ENCODE peak calls at places on chromosomes 11 and 22, in six cellular contexts. A, I, X, D, G and B are unnamed samples.

GRCh38 chr11:115676206-115676605 is 172.0 kb upstream of the CADM1 start:
- DNase-seq in A (no peak), I (no peak), X (no peak), D (no peak), G (no peak), B (no peak)

GRCh38 chr22:25406510-25407210 is 157.8 kb upstream of the GRK3 start:
- DNase-seq in A (no peak), I (no peak), X (peak; percentile 41), D (no peak), G (no peak), B (no peak)

GRCh38 chr11:115360186-115360824 is 143.9 kb downstream of the CADM1 start:
- DNase-seq in A (no peak), I (no peak), X (no peak), D (no peak), G (no peak), B (no peak)

GRCh38 chr22:46008836-46009596 is 32.1 kb upstream of the WNT7B start:
- DNase-seq in A (no peak), I (peak; percentile 51), X (peak; percentile 9), D (no peak), G (no peak), B (no peak)

GRCh38 chr11:65500262-65501004 is 1.6 kb downstream of the MALAT1 start:
- DNase-seq in A (no peak), I (no peak), X (no peak), D (peak; percentile 49), G (peak; percentile 18), B (no peak)

GRCh38 chr11:128890543-128891409 is at the start of gene KCNJ5:
- DNase-seq in A (no peak), I (no peak), X (peak; percentile 40), D (peak; percentile 39), G (no peak), B (no peak)

GRCh38 chr11:68471360-68472340 is 11.1 kb downstream of the PPP6R3 start:
- DNase-seq in A (no peak), I (peak; percentile 43), X (no peak), D (peak; percentile 87), G (peak; percentile 50), B (peak; percentile 22)

GRCh38 chr11:3832816-3833215 is 7.9 kb downstream of the RHOG start:
- DNase-seq in A (no peak), I (peak; percentile 59), X (no peak), D (no peak), G (no peak), B (no peak)

GRCh38 chr11:98955551-98955950 is 65.2 kb upstream of the CNTN5 start:
- DNase-seq in A (no peak), I (no peak), X (no peak), D (no peak), G (peak; percentile 34), B (no peak)

GRCh38 chr11:57325735-57326048 is 940 bp upstream of the TNKS1BP1 start:
- DNase-seq in A (no peak), I (no peak), X (peak; percentile 57), D (no peak), G (no peak), B (no peak)

GRCh38 chr11:77381749-77382693 is 80.5 kb upstream of the GDPD4 start:
- DNase-seq in A (no peak), I (no peak), X (no peak), D (no peak), G (no peak), B (no peak)

GRCh38 chr11:22479986-22480740 is 142.0 kb downstream of the SLC17A6 start:
- DNase-seq in A (no peak), I (no peak), X (no peak), D (no peak), G (no peak), B (no peak)

GRCh38 chr11:57323503-57324153 is 1.1 kb downstream of the TNKS1BP1 start:
- DNase-seq in A (no peak), I (no peak), X (no peak), D (no peak), G (no peak), B (no peak)

GRCh38 chr11:64920124-64920523 is 3.1 kb upstream of the ATG2A start:
- DNase-seq in A (no peak), I (no peak), X (no peak), D (no peak), G (no peak), B (no peak)

GRCh38 chr11:105100206-105100605 is 39.4 kb downstream of the CARD18 start:
- DNase-seq in A (no peak), I (no peak), X (no peak), D (peak; percentile 55), G (peak; percentile 81), B (no peak)

GRCh38 chr22:36088292-36088691 is 59.7 kb upstream of the RBFOX2 start:
- DNase-seq in A (no peak), I (no peak), X (no peak), D (peak; percentile 56), G (peak; percentile 63), B (no peak)

GRCh38 chr22:31082606-31083376 is 1.7 kb downstream of the SMTN start:
- DNase-seq in A (no peak), I (peak; percentile 82), X (peak; percentile 79), D (peak; percentile 62), G (peak; percentile 65), B (no peak)

GRCh38 chr22:30605449-30606110 is 1.4 kb upstream of the TCN2 start:
- DNase-seq in A (peak; percentile 46), I (no peak), X (peak; percentile 45), D (peak; percentile 11), G (peak; percentile 36), B (no peak)

GRCh38 chr11:35734669-35735068 is 72.1 kb downstream of the TRIM44 start:
- DNase-seq in A (no peak), I (no peak), X (no peak), D (no peak), G (no peak), B (peak; percentile 82)

GRCh38 chr11:133907216-133907615 is 49.6 kb downstream of the IGSF9B start:
- DNase-seq in A (no peak), I (peak; percentile 46), X (no peak), D (no peak), G (no peak), B (no peak)

GRCh38 chr11:134229131-134229790 is 4.8 kb downstream of the VPS26B start:
- DNase-seq in A (no peak), I (no peak), X (no peak), D (no peak), G (peak; percentile 25), B (no peak)

GRCh38 chr11:88507771-88508557 is 170.4 kb upstream of the CTSC start:
- DNase-seq in A (no peak), I (no peak), X (no peak), D (no peak), G (no peak), B (peak; percentile 49)

GRCh38 chr11:60767388-60767811 is 10.7 kb downstream of the MS4A15 start:
- DNase-seq in A (no peak), I (peak; percentile 70), X (no peak), D (no peak), G (no peak), B (no peak)
- TF ChIP-seq CTCF in A (peak; percentile 37), I (peak; percentile 23), X (peak; percentile 36), D (no peak), G (peak; percentile 26), B (peak; percentile 37)

GRCh38 chr11:131371791-131372104 is 1.3 kb downstream of the NTM start:
- DNase-seq in A (no peak), I (no peak), X (no peak), D (no peak), G (no peak), B (no peak)

GRCh38 chr11:131373326-131373725 is 2.9 kb downstream of the NTM start:
- DNase-seq in A (no peak), I (no peak), X (no peak), D (no peak), G (no peak), B (no peak)

GRCh38 chr11:131372243-131372930 is 2.0 kb downstream of the NTM start:
- DNase-seq in A (no peak), I (no peak), X (no peak), D (no peak), G (no peak), B (no peak)

GRCh38 chr11:131370901-131371790 is 731 bp downstream of the NTM start:
- DNase-seq in A (no peak), I (no peak), X (no peak), D (no peak), G (no peak), B (no peak)

GRCh38 chr11:131370090-131370751 is at the start of gene NTM:
- DNase-seq in A (no peak), I (no peak), X (peak; percentile 42), D (peak; percentile 17), G (peak; percentile 22), B (peak; percentile 19)
- H3K4me3 ChIP-seq in A (no peak within 1 kb of the TSS), I (no peak within 1 kb of the TSS), X (peak within 1 kb of the TSS; percentile 46), D (no peak within 1 kb of the TSS), G (no peak within 1 kb of the TSS), B (no peak within 1 kb of the TSS)

DNA sequence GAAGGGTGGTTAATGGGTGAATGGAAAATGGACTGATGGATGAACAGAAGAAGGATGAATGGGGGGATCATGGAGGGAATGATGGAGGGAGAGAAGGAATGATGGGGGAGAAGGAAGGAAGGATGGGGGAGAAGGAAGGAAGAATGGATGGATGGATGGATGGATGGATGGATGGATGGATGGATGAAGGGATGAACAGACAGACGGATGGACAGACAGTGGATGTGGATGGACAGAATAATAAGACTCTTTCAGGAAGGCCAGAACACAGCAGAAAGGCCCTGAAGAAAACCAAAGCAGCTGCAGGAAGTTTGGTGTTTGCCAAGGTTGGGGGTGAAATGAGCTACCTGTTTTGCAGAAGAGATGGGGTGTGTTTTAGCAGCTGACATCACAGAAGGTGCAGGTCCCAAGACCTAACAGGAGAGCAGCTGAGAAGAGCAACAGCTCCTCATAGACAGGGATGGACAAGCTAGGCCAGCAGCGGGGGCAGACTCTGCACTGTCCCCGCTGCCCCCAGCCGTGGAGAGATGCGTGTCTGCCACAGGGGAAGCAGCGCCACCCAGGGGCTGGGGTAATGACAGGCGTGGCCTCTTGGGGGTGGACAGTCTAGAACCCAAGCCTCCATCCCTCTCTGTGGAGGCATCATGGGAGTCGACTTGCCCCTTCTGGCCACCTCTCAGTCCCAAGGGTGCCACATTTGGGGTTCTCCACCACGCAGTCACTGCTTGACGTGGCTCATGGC is 17.9 kb downstream of the C1QTNF6 start:
- DNase-seq in A (no peak), I (peak; percentile 66), X (no peak), D (no peak), G (no peak), B (no peak)
- TF ChIP-seq CTCF in A (no peak), I (no peak), X (no peak), D (no peak), G (no peak), B (no peak)

GRCh38 chr11:2316169-2316962 is 14.6 kb downstream of the TSPAN32 start:
- DNase-seq in A (no peak), I (peak; percentile 67), X (no peak), D (no peak), G (no peak), B (no peak)
- H3K4me3 ChIP-seq in A (no peak overlapping the region), I (no peak overlapping the region), X (no peak overlapping the region), D (no peak overlapping the region), G (no peak overlapping the region), B (no peak overlapping the region)

GRCh38 chr11:34502949-34503348 is 10.6 kb downstream of the ELF5 start:
- DNase-seq in A (no peak), I (no peak), X (no peak), D (no peak), G (no peak), B (no peak)
- TF ChIP-seq CTCF in A (no peak), I (no peak), X (no peak), D (no peak), G (no peak), B (no peak)